ENCODE peak calls at places on chromosomes 4 and X, in ten cellular contexts. V is CD4-positive, alpha-beta T cell; C is mesenteric fat pad; F is colonic mucosa; D is A549; O is ELF-1; N is esophagus squamous epithelium; P is H9; L is uterus; Z is SJSA1. H is an unnamed sample.

GRCh38 chrX:54920610-54921426 is at the start of gene TRO:
- DNase-seq in F (no peak), V (no peak), O (peak), Z (no peak), N (no peak), D (no peak), P (peak), L (peak), C (peak), H (peak)

GRCh38 chrX:112968351-112969133 is 127.9 kb upstream of the AMOT start:
- DNase-seq in V (no peak), L (no peak), P (no peak), F (no peak), D (no peak), C (no peak), O (no peak), Z (no peak), N (no peak), H (no peak)

GRCh38 chr4:152535236-152535902 is 523 bp downstream of the FBXW7 start:
- DNase-seq in C (no peak), P (no peak), F (peak), O (no peak), N (no peak), Z (no peak), L (peak), V (no peak), D (no peak), H (no peak)

GRCh38 chr4:18630218-18631110 is 608.9 kb upstream of the LCORL start:
- DNase-seq in O (no peak), Z (no peak), P (no peak), L (no peak), F (no peak), V (no peak), C (no peak), D (no peak), N (no peak), H (no peak)

GRCh38 chrX:109872021-109872730 is 130.7 kb upstream of the TMEM164 start:
- DNase-seq in Z (no peak), P (no peak), V (no peak), F (no peak), N (no peak), C (no peak), D (no peak), L (no peak), O (no peak), H (no peak)

GRCh38 chr4:6916587-6917444 is 7.2 kb downstream of the TBC1D14 start:
- DNase-seq in C (no peak), V (peak), D (no peak), F (peak), P (no peak), L (no peak), Z (no peak), N (no peak), O (peak), H (peak)

GRCh38 chrX:32592786-32593185 is 618.6 kb downstream of the DMD start:
- DNase-seq in C (peak), D (no peak), O (no peak), V (no peak), Z (no peak), F (no peak), L (no peak), P (no peak), N (no peak), H (no peak)

GRCh38 chrX:3811331-3812311 is 98.2 kb upstream of the PRKX start:
- DNase-seq in F (no peak), Z (no peak), N (no peak), L (no peak), P (no peak), O (no peak), D (peak), V (peak), C (no peak), H (no peak)

GRCh38 chrX:20270557-20270880 is 3.8 kb upstream of the RPS6KA3 start:
- DNase-seq in F (no peak), O (no peak), C (no peak), L (no peak), V (no peak), N (no peak), Z (no peak), P (no peak), D (no peak), H (no peak)

GRCh38 chr4:94436512-94436911 is 15.2 kb upstream of the PDLIM5 start:
- DNase-seq in C (no peak), O (no peak), F (no peak), N (no peak), P (no peak), Z (no peak), D (no peak), L (no peak), V (no peak), H (no peak)

H was measured in SJCRH30.